ENCODE peak calls at places on chromosomes 7 and 10, in seven cellular contexts. H is lower leg skin, Y is HCT116, R is NB4, C is right lobe of liver, U is A549, V is testis. M is an unnamed sample.

GRCh38 chr10:11988924-11989323 is 53.7 kb downstream of the UPF2 start:
- DNase-seq in H (no peak), Y (no peak), R (no peak), C (no peak), U (no peak), V (no peak), M (no peak)

GRCh38 chr7:80089341-80089740 is 45.3 kb upstream of the GNAI1 start:
- DNase-seq in H (no peak), Y (no peak), R (no peak), C (no peak), U (no peak), V (no peak), M (no peak)

GRCh38 chr7:43869898-43870240 is 552 bp upstream of the MRPS24 start:
- DNase-seq in H (peak; percentile 58), Y (no peak), R (peak; percentile 90), C (no peak), U (peak; percentile 38), V (peak; percentile 22), M (peak; percentile 70)

GRCh38 chr10:3624367-3624766 is 160.6 kb downstream of the KLF6 start:
- DNase-seq in H (no peak), Y (no peak), R (no peak), C (no peak), U (no peak), V (no peak), M (no peak)

GRCh38 chr10:120477723-120478270 is 20.8 kb downstream of the PLPP4 start:
- DNase-seq in H (no peak), Y (no peak), R (no peak), C (no peak), U (no peak), V (no peak), M (no peak)

GRCh38 chr7:75638607-75639070 is 100.1 kb downstream of the HIP1 start:
- DNase-seq in H (no peak), Y (no peak), R (no peak), C (peak; percentile 68), U (no peak), V (peak; percentile 56), M (peak; percentile 86)

GRCh38 chr7:6305330-6305729 is 32.9 kb upstream of the CYTH3 start:
- DNase-seq in H (no peak), Y (no peak), R (no peak), C (no peak), U (peak; percentile 74), V (no peak), M (no peak)

GRCh38 chr10:102814873-102815661 is 22.1 kb downstream of the CYP17A1 start:
- DNase-seq in H (peak; percentile 49), Y (no peak), R (no peak), C (peak; percentile 80), U (no peak), V (peak; percentile 73), M (peak; percentile 79)

GRCh38 chr7:144408116-144408515 is 4.6 kb upstream of the NOBOX start:
- DNase-seq in H (no peak), Y (no peak), R (no peak), C (no peak), U (no peak), V (no peak), M (no peak)

GRCh38 chr7:134820295-134820694 is 40.9 kb downstream of the CALD1 start:
- DNase-seq in H (no peak), Y (no peak), R (no peak), C (no peak), U (no peak), V (no peak), M (no peak)

GRCh38 chr7:116316838-116317612 is 106.7 kb downstream of the TES start:
- DNase-seq in H (peak; percentile 86), Y (peak; percentile 99), R (no peak), C (no peak), U (peak; percentile 98), V (peak; percentile 23), M (no peak)

GRCh38 chr10:117138838-117139580 is 939 bp upstream of the VAX1 start:
- DNase-seq in H (no peak), Y (no peak), R (no peak), C (no peak), U (no peak), V (no peak), M (no peak)

GRCh38 chr10:116763440-116763839 is 21.1 kb upstream of the HSPA12A start:
- DNase-seq in H (no peak), Y (no peak), R (no peak), C (no peak), U (no peak), V (no peak), M (peak; percentile 28)

GRCh38 chr10:125072824-125073223 is 87.5 kb downstream of the CTBP2 start:
- DNase-seq in H (no peak), Y (no peak), R (no peak), C (no peak), U (no peak), V (no peak), M (no peak)

GRCh38 chr10:35219906-35220890 is 93.6 kb downstream of the CREM start:
- DNase-seq in H (no peak), Y (no peak), R (no peak), C (peak; percentile 87), U (no peak), V (no peak), M (no peak)

GRCh38 chr10:126140746-126141273 is 244.4 kb downstream of the FANK1 start:
- DNase-seq in H (no peak), Y (no peak), R (no peak), C (no peak), U (no peak), V (no peak), M (no peak)

GRCh38 chr7:157985636-157986035 is 602.0 kb downstream of the PTPRN2 start:
- DNase-seq in H (no peak), Y (no peak), R (no peak), C (no peak), U (no peak), V (no peak), M (peak; percentile 62)

GRCh38 chr7:139947021-139947420 is 115.7 kb downstream of the PARP12 start:
- DNase-seq in H (no peak), Y (no peak), R (no peak), C (no peak), U (no peak), V (no peak), M (no peak)

GRCh38 chr10:110399163-110400094 is 94.7 kb upstream of the SMNDC1 start:
- DNase-seq in H (no peak), Y (peak; percentile 95), R (no peak), C (no peak), U (peak; percentile 98), V (peak; percentile 48), M (no peak)

GRCh38 chr10:119246862-119247549 is 39.6 kb downstream of the GRK5 start:
- DNase-seq in H (no peak), Y (no peak), R (no peak), C (no peak), U (no peak), V (no peak), M (peak; percentile 18)

GRCh38 chr10:118542789-118543188 is 52.7 kb downstream of the PRLHR start:
- DNase-seq in H (no peak), Y (no peak), R (no peak), C (no peak), U (no peak), V (no peak), M (no peak)

GRCh38 chr10:4685495-4685894 is 140.5 kb upstream of the AKR1E2 start:
- DNase-seq in H (no peak), Y (no peak), R (no peak), C (no peak), U (no peak), V (no peak), M (no peak)

GRCh38 chr7:147279516-147279915 is 1162.9 kb downstream of the CNTNAP2 start:
- DNase-seq in H (no peak), Y (no peak), R (no peak), C (no peak), U (no peak), V (no peak), M (no peak)

GRCh38 chr10:88820990-88821389 is 18.5 kb downstream of the LIPM start:
- DNase-seq in H (no peak), Y (no peak), R (no peak), C (no peak), U (no peak), V (no peak), M (no peak)

GRCh38 chr7:2870471-2870941 is 26.4 kb upstream of the GNA12 start:
- DNase-seq in H (peak; percentile 56), Y (peak; percentile 39), R (peak; percentile 72), C (peak; percentile 68), U (peak; percentile 34), V (peak; percentile 71), M (peak; percentile 90)

GRCh38 chr10:127892743-127893142 is at the start of gene CLRN3:
- DNase-seq in H (no peak), Y (no peak), R (no peak), C (no peak), U (no peak), V (no peak), M (no peak)
- TF ChIP-seq POLR2A in H (no peak), Y (no peak), R (no peak), C (no peak), U (no peak), V (no peak), M (no peak)

DNA sequence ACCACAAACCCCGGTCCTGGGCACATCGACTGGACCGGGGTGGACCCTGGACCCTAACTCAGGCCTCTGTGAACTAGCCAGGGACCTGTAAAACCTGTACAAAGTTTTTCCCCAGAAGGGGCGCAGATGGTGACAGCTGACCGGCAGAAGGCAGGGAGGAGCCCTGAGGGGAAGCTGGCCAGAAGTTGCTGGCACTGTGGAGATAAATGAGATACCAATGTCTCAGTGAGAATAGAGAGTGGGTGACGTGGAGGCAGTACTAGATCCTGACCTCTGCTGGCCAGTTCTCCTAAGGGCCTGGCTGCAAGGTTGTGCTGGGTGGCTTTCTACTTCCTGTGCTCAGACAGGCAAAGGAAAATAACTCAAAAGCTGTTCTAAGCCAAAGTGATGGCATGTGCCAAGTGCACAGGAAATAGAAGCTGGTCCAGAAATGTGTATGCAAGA is 10.6 kb upstream of the TSPAN14 start:
- DNase-seq in H (no peak), Y (no peak), R (peak; percentile 47), C (no peak), U (peak; percentile 73), V (peak; percentile 84), M (no peak)
- TF ChIP-seq CTCF in H (no peak), Y (peak; percentile 32), R (peak; percentile 37), C (peak; percentile 55), U (peak; percentile 50), V (peak; percentile 43), M (peak; percentile 66)

GRCh38 chr7:44972562-44972961 is 6.3 kb downstream of the MYO1G start:
- DNase-seq in H (no peak), Y (no peak), R (no peak), C (peak; percentile 19), U (no peak), V (no peak), M (no peak)
- TF ChIP-seq POLR2A in H (no peak), Y (no peak), R (no peak), C (no peak), U (no peak), V (no peak), M (no peak)

GRCh38 chr7:136495081-136495480 is 373.4 kb upstream of the CHRM2 start:
- DNase-seq in H (no peak), Y (no peak), R (no peak), C (no peak), U (no peak), V (no peak), M (no peak)

DNA sequence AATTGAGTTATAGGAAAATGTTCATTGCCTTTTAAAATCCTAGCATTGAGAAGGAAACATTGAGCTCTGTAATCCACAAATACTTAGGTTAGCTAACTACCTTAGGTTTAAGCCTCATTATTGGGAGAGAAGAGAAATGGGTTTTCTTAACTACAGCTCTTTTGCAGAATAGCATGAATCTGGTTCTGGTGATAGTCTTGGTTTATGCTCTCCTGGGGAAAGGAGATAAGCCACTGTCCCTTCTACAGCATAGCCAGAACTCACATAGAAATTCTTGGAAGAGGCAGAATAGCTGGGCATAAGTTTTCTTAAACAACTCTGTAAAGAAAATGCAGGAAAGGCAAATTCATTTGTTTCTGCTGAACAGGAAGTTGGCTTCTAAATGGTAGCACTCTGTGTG is 378.6 kb upstream of the CHRM2 start:
- DNase-seq in H (no peak), Y (no peak), R (no peak), C (no peak), U (no peak), V (no peak), M (no peak)
- TF ChIP-seq CTCF in H (no peak), Y (no peak), R (no peak), C (no peak), U (no peak), V (no peak), M (no peak)